ENCODE peak calls at places on chromosomes 7 and 10, in eight cellular contexts. J is breast epithelium, R is HCT116, G is endothelial cell of umbilical vein, U is stomach, H is HL-60, A is GM23338, C is transverse colon. V is an unnamed sample.
A peak's percentile ranks its signal among the peaks of the same experiment; 100 is the strongest.

GRCh38 chr7:25815711-25816110 is 336.3 kb upstream of the NFE2L3 start:
- DNase-seq in J (no peak), R (no peak), G (no peak), U (no peak), H (no peak), A (no peak), C (no peak), V (no peak)

GRCh38 chr10:2121944-2122343 is 384.6 kb upstream of the ADARB2 start:
- DNase-seq in J (no peak), R (no peak), G (no peak), U (no peak), H (no peak), A (no peak), C (no peak), V (no peak)

GRCh38 chr7:5429857-5430611 is 6.4 kb upstream of the TNRC18 start:
- DNase-seq in J (peak; percentile 83), R (no peak), G (no peak), U (peak; percentile 53), H (no peak), A (peak; percentile 63), C (peak; percentile 69), V (no peak)

GRCh38 chr10:117926491-117926890 is 120.2 kb downstream of the RAB11FIP2 start:
- DNase-seq in J (no peak), R (no peak), G (no peak), U (no peak), H (peak; percentile 3), A (no peak), C (no peak), V (no peak)

GRCh38 chr7:142746268-142746667 is 3.0 kb upstream of the PRSS1 start:
- DNase-seq in J (no peak), R (no peak), G (no peak), U (no peak), H (no peak), A (no peak), C (no peak), V (no peak)

GRCh38 chr7:134427896-134428295 is 31.0 kb downstream of the AKR1B1 start:
- DNase-seq in J (no peak), R (no peak), G (no peak), U (no peak), H (no peak), A (no peak), C (no peak), V (no peak)

GRCh38 chr7:83442911-83443310 is 206.0 kb downstream of the SEMA3E start:
- DNase-seq in J (no peak), R (no peak), G (no peak), U (no peak), H (no peak), A (no peak), C (no peak), V (no peak)

GRCh38 chr10:16792675-16793074 is 24.5 kb downstream of the RSU1 start:
- DNase-seq in J (no peak), R (no peak), G (no peak), U (no peak), H (no peak), A (no peak), C (no peak), V (no peak)

GRCh38 chr7:2404714-2405119 is 1.3 kb downstream of the CHST12 start:
- DNase-seq in J (no peak), R (no peak), G (no peak), U (no peak), H (no peak), A (no peak), C (no peak), V (no peak)

GRCh38 chr10:15293862-15294835 is 76.9 kb downstream of the FAM171A1 start:
- DNase-seq in J (no peak), R (no peak), G (peak; percentile 16), U (no peak), H (no peak), A (no peak), C (no peak), V (no peak)

GRCh38 chr7:155945670-155946325 is 133.5 kb upstream of the SHH start:
- DNase-seq in J (no peak), R (no peak), G (no peak), U (peak; percentile 21), H (no peak), A (no peak), C (no peak), V (no peak)

GRCh38 chr7:27185013-27185707 is at the start of gene HOXA11:
- DNase-seq in J (no peak), R (no peak), G (peak; percentile 94), U (peak; percentile 22), H (peak; percentile 88), A (no peak), C (peak; percentile 83), V (peak; percentile 80)

GRCh38 chr10:11163990-11164805 is 146.5 kb downstream of the CELF2 start:
- DNase-seq in J (no peak), R (no peak), G (no peak), U (no peak), H (no peak), A (no peak), C (no peak), V (no peak)

GRCh38 chr10:42781893-42782445 is 626 bp upstream of the BMS1 start:
- DNase-seq in J (peak; percentile 20), R (no peak), G (no peak), U (no peak), H (no peak), A (no peak), C (peak; percentile 31), V (no peak)

GRCh38 chr10:115092555-115093285 is 445 bp upstream of the ATRNL1 start:
- DNase-seq in J (no peak), R (no peak), G (peak; percentile 22), U (no peak), H (no peak), A (peak; percentile 77), C (peak; percentile 14), V (no peak)

GRCh38 chr7:102439963-102440795 is 6.8 kb downstream of the ORAI2 start:
- DNase-seq in J (peak; percentile 72), R (peak; percentile 79), G (peak; percentile 93), U (no peak), H (no peak), A (peak; percentile 60), C (no peak), V (no peak)
- TF ChIP-seq POLR2AphosphoS5 in J (no peak), R (peak; percentile 64), G (peak; percentile 64), U (no peak), H (no peak), A (no peak), C (no peak), V (no peak)

DNA sequence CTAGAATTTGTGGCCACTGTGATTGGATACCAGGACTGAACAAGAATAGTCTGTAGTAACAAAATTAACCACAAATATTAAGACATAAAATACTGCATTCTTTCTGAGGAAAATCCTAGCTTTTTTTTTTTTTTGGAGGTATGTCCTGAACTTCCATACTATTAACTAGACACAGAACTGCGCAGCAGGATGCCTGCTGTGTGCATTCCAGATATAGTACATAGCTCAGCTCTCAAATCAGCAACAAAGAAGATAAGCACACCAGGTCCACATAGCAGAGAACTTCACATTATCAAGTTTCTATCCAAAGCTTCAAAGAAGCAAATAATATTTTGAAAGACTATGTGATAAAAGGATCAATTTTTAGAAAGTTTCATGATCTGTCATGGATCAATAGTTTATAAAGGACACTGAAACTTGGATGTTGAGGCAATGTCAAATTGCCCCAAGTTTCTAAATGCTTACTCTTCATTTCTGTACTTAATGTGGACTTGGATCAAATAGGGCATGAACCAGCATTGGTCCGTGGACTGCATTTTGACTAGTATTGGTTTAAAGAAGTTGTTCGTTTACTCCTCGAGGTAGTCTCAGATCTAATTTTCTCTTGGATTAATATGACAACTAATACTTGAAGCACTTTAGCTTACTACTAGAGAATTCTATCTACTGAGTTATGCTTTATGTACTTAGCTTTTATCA is 15.4 kb downstream of the NAMPT start:
- DNase-seq in J (no peak), R (no peak), G (no peak), U (no peak), H (no peak), A (no peak), C (no peak), V (no peak)
- TF ChIP-seq POLR2AphosphoS5 in J (no peak), R (no peak), G (no peak), U (peak; percentile 17), H (no peak), A (no peak), C (no peak), V (no peak)

GRCh38 chr10:71367279-71367678 is 29.4 kb upstream of the CDH23 start:
- DNase-seq in J (no peak), R (no peak), G (peak; percentile 30), U (no peak), H (peak; percentile 65), A (no peak), C (no peak), V (no peak)

GRCh38 chr10:71370031-71370430 is 26.7 kb upstream of the CDH23 start:
- DNase-seq in J (no peak), R (no peak), G (no peak), U (no peak), H (no peak), A (no peak), C (no peak), V (no peak)

GRCh38 chr10:71368639-71369038 is 28.1 kb upstream of the CDH23 start:
- DNase-seq in J (no peak), R (no peak), G (no peak), U (no peak), H (no peak), A (peak; percentile 11), C (no peak), V (no peak)

GRCh38 chr10:71371750-71372166 is 25.0 kb upstream of the CDH23 start:
- DNase-seq in J (no peak), R (no peak), G (no peak), U (no peak), H (peak; percentile 47), A (no peak), C (no peak), V (no peak)

GRCh38 chr10:71369602-71370001 is 27.1 kb upstream of the CDH23 start:
- DNase-seq in J (no peak), R (no peak), G (no peak), U (no peak), H (no peak), A (no peak), C (no peak), V (no peak)
- TF ChIP-seq POLR2AphosphoS5 in J (no peak), R (no peak), G (no peak), U (no peak), H (no peak), A (no peak), C (no peak), V (no peak)

GRCh38 chr10:119505588-119506315 is 36.8 kb downstream of the RGS10 start:
- DNase-seq in J (no peak), R (no peak), G (no peak), U (no peak), H (no peak), A (no peak), C (no peak), V (no peak)

GRCh38 chr10:119507115-119507514 is 35.4 kb downstream of the RGS10 start:
- DNase-seq in J (no peak), R (no peak), G (no peak), U (no peak), H (no peak), A (no peak), C (no peak), V (no peak)

GRCh38 chr10:119511828-119512515 is 30.5 kb downstream of the RGS10 start:
- DNase-seq in J (no peak), R (no peak), G (no peak), U (no peak), H (no peak), A (no peak), C (no peak), V (no peak)

GRCh38 chr10:119505131-119505551 is 37.4 kb downstream of the RGS10 start:
- DNase-seq in J (no peak), R (no peak), G (no peak), U (no peak), H (no peak), A (no peak), C (peak; percentile 30), V (no peak)

GRCh38 chr10:119509909-119510451 is 32.5 kb downstream of the RGS10 start:
- DNase-seq in J (peak; percentile 73), R (no peak), G (no peak), U (peak; percentile 73), H (no peak), A (no peak), C (peak; percentile 36), V (no peak)
- TF ChIP-seq POLR2AphosphoS5 in J (no peak), R (no peak), G (no peak), U (no peak), H (no peak), A (no peak), C (no peak), V (no peak)